ENCODE peak calls at places on chromosomes 1 and 21, in ten cellular contexts. One of them, this sample, is unnamed.

GRCh38 chr21:39105341-39105765 is 77.9 kb downstream of the PSMG1 start:
- DNase-seq in brain microvascular endothelial cell: no peak
- DNase-seq in neural progenitor cell: no peak
- DNase-seq in tibial artery: peak; percentile 29
- DNase-seq in dorsolateral prefrontal cortex: no peak
- DNase-seq in GM23338: no peak
- DNase-seq in uterus: no peak
- DNase-seq in A549: no peak
- DNase-seq in MM.1S: no peak
- DNase-seq in thoracic aorta: no peak
- DNase-seq in this sample: no peak

GRCh38 chr1:223713546-223714420 is 1.4 kb downstream of the CAPN2 start:
- DNase-seq in brain microvascular endothelial cell: no peak
- DNase-seq in tibial artery: no peak
- DNase-seq in neural progenitor cell: no peak
- DNase-seq in MM.1S: no peak
- DNase-seq in uterus: no peak
- DNase-seq in thoracic aorta: no peak
- DNase-seq in GM23338: no peak
- DNase-seq in A549: no peak
- DNase-seq in dorsolateral prefrontal cortex: no peak
- DNase-seq in this sample: no peak

GRCh38 chr1:67735806-67736627 is 51.0 kb downstream of the GADD45A start:
- DNase-seq in brain microvascular endothelial cell: peak; percentile 95
- DNase-seq in neural progenitor cell: peak; percentile 46
- DNase-seq in tibial artery: peak; percentile 88
- DNase-seq in GM23338: no peak
- DNase-seq in MM.1S: peak; percentile 77
- DNase-seq in dorsolateral prefrontal cortex: no peak
- DNase-seq in thoracic aorta: peak; percentile 77
- DNase-seq in A549: peak; percentile 36
- DNase-seq in uterus: peak; percentile 84
- DNase-seq in this sample: peak; percentile 20

GRCh38 chr1:224846119-224846907 is 83.2 kb upstream of the DNAH14 start:
- DNase-seq in thoracic aorta: no peak
- DNase-seq in tibial artery: no peak
- DNase-seq in dorsolateral prefrontal cortex: no peak
- DNase-seq in MM.1S: no peak
- DNase-seq in A549: no peak
- DNase-seq in GM23338: peak; percentile 47
- DNase-seq in uterus: no peak
- DNase-seq in brain microvascular endothelial cell: no peak
- DNase-seq in neural progenitor cell: no peak
- DNase-seq in this sample: no peak

GRCh38 chr21:43718872-43719747 is at the start of gene PDXK:
- DNase-seq in thoracic aorta: no peak
- DNase-seq in A549: peak; percentile 38
- DNase-seq in MM.1S: peak; percentile 97
- DNase-seq in dorsolateral prefrontal cortex: peak; percentile 69
- DNase-seq in neural progenitor cell: peak; percentile 94
- DNase-seq in GM23338: peak; percentile 88
- DNase-seq in tibial artery: peak; percentile 93
- DNase-seq in uterus: peak; percentile 77
- DNase-seq in brain microvascular endothelial cell: peak; percentile 63
- DNase-seq in this sample: peak; percentile 81

GRCh38 chr1:76881726-76882125 is 14.4 kb downstream of the ST6GALNAC5 start:
- DNase-seq in dorsolateral prefrontal cortex: no peak
- DNase-seq in A549: no peak
- DNase-seq in uterus: no peak
- DNase-seq in neural progenitor cell: no peak
- DNase-seq in brain microvascular endothelial cell: no peak
- DNase-seq in tibial artery: no peak
- DNase-seq in GM23338: no peak
- DNase-seq in MM.1S: no peak
- DNase-seq in thoracic aorta: no peak
- DNase-seq in this sample: no peak

GRCh38 chr1:29703596-29703995 is 467.3 kb downstream of the PTPRU start:
- DNase-seq in brain microvascular endothelial cell: peak; percentile 42
- DNase-seq in thoracic aorta: no peak
- DNase-seq in neural progenitor cell: peak; percentile 72
- DNase-seq in MM.1S: no peak
- DNase-seq in dorsolateral prefrontal cortex: no peak
- DNase-seq in A549: peak; percentile 65
- DNase-seq in tibial artery: no peak
- DNase-seq in GM23338: peak; percentile 74
- DNase-seq in uterus: no peak
- DNase-seq in this sample: no peak

GRCh38 chr1:54277451-54278355 is 77.7 kb downstream of the MRPL37 start:
- DNase-seq in brain microvascular endothelial cell: no peak
- DNase-seq in tibial artery: no peak
- DNase-seq in neural progenitor cell: no peak
- DNase-seq in uterus: peak; percentile 69
- DNase-seq in dorsolateral prefrontal cortex: no peak
- DNase-seq in GM23338: no peak
- DNase-seq in thoracic aorta: no peak
- DNase-seq in A549: no peak
- DNase-seq in MM.1S: peak; percentile 50
- DNase-seq in this sample: no peak

GRCh38 chr1:26412180-26412840 is 1.7 kb downstream of the LIN28A start:
- DNase-seq in neural progenitor cell: peak; percentile 94
- DNase-seq in tibial artery: peak; percentile 47
- DNase-seq in A549: no peak
- DNase-seq in uterus: no peak
- DNase-seq in MM.1S: no peak
- DNase-seq in dorsolateral prefrontal cortex: no peak
- DNase-seq in brain microvascular endothelial cell: no peak
- DNase-seq in GM23338: peak; percentile 97
- DNase-seq in thoracic aorta: no peak
- DNase-seq in this sample: no peak

GRCh38 chr1:180282401-180282800 is 52.3 kb downstream of the LHX4 start:
- DNase-seq in thoracic aorta: no peak
- DNase-seq in dorsolateral prefrontal cortex: no peak
- DNase-seq in uterus: no peak
- DNase-seq in tibial artery: no peak
- DNase-seq in GM23338: no peak
- DNase-seq in MM.1S: no peak
- DNase-seq in A549: no peak
- DNase-seq in brain microvascular endothelial cell: no peak
- DNase-seq in neural progenitor cell: no peak
- DNase-seq in this sample: no peak

GRCh38 chr1:241077386-241078147 is 279.4 kb downstream of the RGS7 start:
- DNase-seq in thoracic aorta: no peak
- DNase-seq in tibial artery: no peak
- DNase-seq in MM.1S: no peak
- DNase-seq in uterus: no peak
- DNase-seq in dorsolateral prefrontal cortex: no peak
- DNase-seq in neural progenitor cell: peak; percentile 8
- DNase-seq in A549: no peak
- DNase-seq in brain microvascular endothelial cell: no peak
- DNase-seq in GM23338: no peak
- DNase-seq in this sample: no peak

GRCh38 chr1:58592521-58593134 is 15.6 kb upstream of the TACSTD2 start:
- DNase-seq in brain microvascular endothelial cell: peak; percentile 65
- DNase-seq in dorsolateral prefrontal cortex: no peak
- DNase-seq in uterus: peak; percentile 75
- DNase-seq in neural progenitor cell: no peak
- DNase-seq in A549: peak; percentile 11
- DNase-seq in thoracic aorta: peak; percentile 57
- DNase-seq in tibial artery: peak; percentile 90
- DNase-seq in GM23338: no peak
- DNase-seq in MM.1S: no peak
- DNase-seq in this sample: no peak

GRCh38 chr1:183936791-183937190 is 100.7 kb downstream of the COLGALT2 start:
- DNase-seq in A549: no peak
- DNase-seq in GM23338: no peak
- DNase-seq in brain microvascular endothelial cell: no peak
- DNase-seq in MM.1S: no peak
- DNase-seq in tibial artery: no peak
- DNase-seq in dorsolateral prefrontal cortex: no peak
- DNase-seq in neural progenitor cell: no peak
- DNase-seq in uterus: no peak
- DNase-seq in thoracic aorta: no peak
- DNase-seq in this sample: no peak
- H3K27ac ChIP-seq in A549: no peak overlapping the region
- H3K27ac ChIP-seq in GM23338: no peak overlapping the region
- H3K27ac ChIP-seq in brain microvascular endothelial cell: no peak overlapping the region
- H3K27ac ChIP-seq in MM.1S: no peak overlapping the region
- H3K27ac ChIP-seq in tibial artery: no peak overlapping the region
- H3K27ac ChIP-seq in dorsolateral prefrontal cortex: peak overlapping the region; percentile 92
- H3K27ac ChIP-seq in neural progenitor cell: no peak overlapping the region
- H3K27ac ChIP-seq in uterus: no peak overlapping the region
- H3K27ac ChIP-seq in thoracic aorta: no peak overlapping the region
- H3K27ac ChIP-seq in this sample: no peak overlapping the region

DNA sequence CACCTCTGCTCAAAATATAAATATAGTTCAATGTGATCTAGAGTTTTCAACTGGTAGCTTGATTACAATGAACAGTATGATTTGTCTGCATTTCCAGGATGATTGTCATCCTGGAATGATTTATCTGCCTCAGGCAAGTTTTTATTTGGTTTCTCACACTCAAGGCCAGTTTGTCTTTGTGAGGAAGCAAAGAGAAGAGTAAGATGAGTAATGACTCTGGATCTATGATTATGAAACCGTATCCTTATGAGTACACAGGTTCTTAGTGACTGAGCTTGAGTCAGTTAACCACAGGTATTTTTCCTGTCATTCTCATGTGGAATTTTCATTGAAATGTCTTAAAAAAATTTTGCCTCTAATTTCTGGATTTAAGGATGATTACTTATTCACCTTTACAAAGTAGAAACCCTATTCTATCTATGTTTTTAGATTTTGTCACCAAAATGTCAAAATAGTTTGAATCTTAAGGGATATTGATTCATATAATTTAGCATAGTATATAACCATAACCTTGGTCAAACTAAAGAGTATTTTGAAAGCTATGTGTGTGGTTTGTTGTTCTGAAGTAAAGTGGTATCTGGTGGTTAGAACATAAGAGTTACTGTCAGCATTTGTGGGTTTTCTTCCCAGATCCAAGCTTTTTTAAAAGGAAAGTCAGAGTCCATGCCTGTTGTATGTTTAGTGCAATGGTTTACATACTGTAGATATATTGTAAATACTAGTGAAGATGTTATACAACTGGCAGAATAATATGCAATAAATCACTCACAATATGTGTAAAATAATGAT is 145.0 kb downstream of the RASAL2 start:
- DNase-seq in A549: peak; percentile 72
- DNase-seq in MM.1S: no peak
- DNase-seq in thoracic aorta: no peak
- DNase-seq in neural progenitor cell: no peak
- DNase-seq in dorsolateral prefrontal cortex: no peak
- DNase-seq in tibial artery: no peak
- DNase-seq in brain microvascular endothelial cell: peak; percentile 83
- DNase-seq in uterus: no peak
- DNase-seq in GM23338: no peak
- DNase-seq in this sample: no peak
- H3K27ac ChIP-seq in A549: peak overlapping the region; percentile 76
- H3K27ac ChIP-seq in MM.1S: no peak overlapping the region
- H3K27ac ChIP-seq in thoracic aorta: no peak overlapping the region
- H3K27ac ChIP-seq in neural progenitor cell: no peak overlapping the region
- H3K27ac ChIP-seq in dorsolateral prefrontal cortex: no peak overlapping the region
- H3K27ac ChIP-seq in tibial artery: no peak overlapping the region
- H3K27ac ChIP-seq in brain microvascular endothelial cell: peak overlapping the region; percentile 95
- H3K27ac ChIP-seq in uterus: no peak overlapping the region
- H3K27ac ChIP-seq in GM23338: peak overlapping the region; percentile 20
- H3K27ac ChIP-seq in this sample: no peak overlapping the region

GRCh38 chr1:207828485-207829158 is 76.8 kb downstream of the CD46 start:
- DNase-seq in MM.1S: peak; percentile 87
- DNase-seq in brain microvascular endothelial cell: peak; percentile 94
- DNase-seq in GM23338: peak; percentile 88
- DNase-seq in neural progenitor cell: peak; percentile 70
- DNase-seq in dorsolateral prefrontal cortex: peak; percentile 67
- DNase-seq in A549: peak; percentile 86
- DNase-seq in uterus: peak; percentile 78
- DNase-seq in tibial artery: peak; percentile 89
- DNase-seq in thoracic aorta: no peak
- DNase-seq in this sample: no peak

GRCh38 chr1:207827488-207827830 is 75.6 kb downstream of the CD46 start:
- DNase-seq in tibial artery: peak; percentile 56
- DNase-seq in brain microvascular endothelial cell: no peak
- DNase-seq in neural progenitor cell: no peak
- DNase-seq in MM.1S: no peak
- DNase-seq in thoracic aorta: no peak
- DNase-seq in uterus: no peak
- DNase-seq in A549: no peak
- DNase-seq in GM23338: no peak
- DNase-seq in dorsolateral prefrontal cortex: no peak
- DNase-seq in this sample: no peak

GRCh38 chr1:207826557-207827487 is 75.0 kb downstream of the CD46 start:
- DNase-seq in neural progenitor cell: no peak
- DNase-seq in A549: peak; percentile 40
- DNase-seq in GM23338: no peak
- DNase-seq in uterus: peak; percentile 50
- DNase-seq in tibial artery: peak; percentile 71
- DNase-seq in dorsolateral prefrontal cortex: no peak
- DNase-seq in brain microvascular endothelial cell: no peak
- DNase-seq in thoracic aorta: no peak
- DNase-seq in MM.1S: no peak
- DNase-seq in this sample: no peak

GRCh38 chr1:207829576-207829975 is 77.7 kb downstream of the CD46 start:
- DNase-seq in neural progenitor cell: no peak
- DNase-seq in dorsolateral prefrontal cortex: no peak
- DNase-seq in MM.1S: no peak
- DNase-seq in brain microvascular endothelial cell: no peak
- DNase-seq in tibial artery: no peak
- DNase-seq in A549: no peak
- DNase-seq in uterus: no peak
- DNase-seq in GM23338: no peak
- DNase-seq in thoracic aorta: no peak
- DNase-seq in this sample: no peak

GRCh38 chr1:207828046-207828445 is 76.2 kb downstream of the CD46 start:
- DNase-seq in MM.1S: no peak
- DNase-seq in GM23338: no peak
- DNase-seq in uterus: no peak
- DNase-seq in neural progenitor cell: no peak
- DNase-seq in tibial artery: peak; percentile 51
- DNase-seq in A549: no peak
- DNase-seq in brain microvascular endothelial cell: no peak
- DNase-seq in thoracic aorta: no peak
- DNase-seq in dorsolateral prefrontal cortex: no peak
- DNase-seq in this sample: no peak
- H3K27ac ChIP-seq in MM.1S: no peak overlapping the region
- H3K27ac ChIP-seq in GM23338: no peak overlapping the region
- H3K27ac ChIP-seq in uterus: peak overlapping the region; percentile 95
- H3K27ac ChIP-seq in neural progenitor cell: no peak overlapping the region
- H3K27ac ChIP-seq in tibial artery: peak overlapping the region; percentile 100
- H3K27ac ChIP-seq in A549: peak overlapping the region; percentile 32
- H3K27ac ChIP-seq in brain microvascular endothelial cell: peak overlapping the region; percentile 5
- H3K27ac ChIP-seq in thoracic aorta: peak overlapping the region; percentile 41
- H3K27ac ChIP-seq in dorsolateral prefrontal cortex: peak overlapping the region; percentile 100
- H3K27ac ChIP-seq in this sample: peak overlapping the region; percentile 77

DNA sequence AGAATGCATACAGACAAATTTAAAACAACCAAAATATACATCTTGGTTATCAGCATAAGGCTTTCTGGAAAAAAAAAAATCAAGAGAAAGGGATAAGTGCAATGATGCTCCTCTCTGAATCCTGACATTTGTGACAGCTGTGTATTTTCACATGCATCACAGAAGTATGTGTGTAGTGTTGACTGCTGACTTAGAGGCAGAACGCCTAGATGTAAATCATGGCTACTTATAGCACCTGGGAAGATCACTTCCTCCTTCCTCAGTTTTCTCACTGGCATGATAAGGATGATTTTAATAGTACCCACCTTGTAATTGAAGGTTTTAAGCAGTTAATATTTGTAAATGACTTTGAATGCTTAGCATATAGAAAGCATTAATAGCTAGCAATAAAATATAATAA is 112.5 kb downstream of the MRPL39 start:
- DNase-seq in dorsolateral prefrontal cortex: no peak
- DNase-seq in tibial artery: no peak
- DNase-seq in A549: no peak
- DNase-seq in uterus: no peak
- DNase-seq in brain microvascular endothelial cell: no peak
- DNase-seq in MM.1S: no peak
- DNase-seq in GM23338: no peak
- DNase-seq in thoracic aorta: no peak
- DNase-seq in neural progenitor cell: no peak
- DNase-seq in this sample: no peak
- H3K27ac ChIP-seq in dorsolateral prefrontal cortex: no peak overlapping the region
- H3K27ac ChIP-seq in tibial artery: no peak overlapping the region
- H3K27ac ChIP-seq in A549: no peak overlapping the region
- H3K27ac ChIP-seq in uterus: no peak overlapping the region
- H3K27ac ChIP-seq in brain microvascular endothelial cell: no peak overlapping the region
- H3K27ac ChIP-seq in MM.1S: no peak overlapping the region
- H3K27ac ChIP-seq in GM23338: no peak overlapping the region
- H3K27ac ChIP-seq in thoracic aorta: no peak overlapping the region
- H3K27ac ChIP-seq in neural progenitor cell: no peak overlapping the region
- H3K27ac ChIP-seq in this sample: no peak overlapping the region